ENCODE peak calls at places on chromosomes 4 and X, in seven cellular contexts. T is M059J; R is osteocyte; F is CD4-positive, alpha-beta memory T cell; A is GM10248; J is immature natural killer cell; I is naive thymus-derived CD4-positive, alpha-beta T cell. V is an unnamed sample.
A peak's percentile ranks its signal among the peaks of the same experiment; 100 is the strongest.

GRCh38 chr4:8472166-8472688 is 31.6 kb downstream of the TRMT44 start:
- DNase-seq in T (no peak), R (no peak), F (no peak), A (no peak), J (no peak), I (no peak), V (no peak)

GRCh38 chrX:37378399-37378798 is 29.2 kb downstream of the PRRG1 start:
- DNase-seq in T (peak; percentile 42), R (no peak), F (no peak), A (no peak), J (no peak), I (no peak), V (no peak)

GRCh38 chrX:427812-428725 is 41.4 kb upstream of the PPP2R3B start:
- DNase-seq in T (no peak), R (no peak), F (no peak), A (no peak), J (no peak), I (no peak), V (no peak)

GRCh38 chr4:139734201-139734874 is 68.7 kb downstream of the MGST2 start:
- DNase-seq in T (peak; percentile 29), R (no peak), F (no peak), A (no peak), J (no peak), I (no peak), V (no peak)

GRCh38 chr4:82431026-82431745 is 796 bp downstream of the ENOPH1 start:
- DNase-seq in T (no peak), R (no peak), F (peak; percentile 53), A (peak; percentile 21), J (no peak), I (peak; percentile 53), V (no peak)

GRCh38 chr4:89259435-89260028 is 48.1 kb downstream of the GPRIN3 start:
- DNase-seq in T (no peak), R (no peak), F (no peak), A (no peak), J (no peak), I (no peak), V (no peak)

GRCh38 chr4:189305500-189305899 is 635.2 kb upstream of the FRG1 start:
- DNase-seq in T (no peak), R (no peak), F (no peak), A (no peak), J (no peak), I (no peak), V (no peak)

GRCh38 chrX:154462396-154462795 is 4.3 kb downstream of the PLXNA3 start:
- DNase-seq in T (no peak), R (no peak), F (no peak), A (no peak), J (no peak), I (no peak), V (no peak)

GRCh38 chrX:124392794-124393193 is 46.4 kb downstream of the SH2D1A start:
- DNase-seq in T (no peak), R (no peak), F (no peak), A (no peak), J (no peak), I (no peak), V (no peak)

GRCh38 chrX:40156472-40157227 is 58.9 kb upstream of the BCOR start:
- DNase-seq in T (no peak), R (no peak), F (no peak), A (no peak), J (no peak), I (no peak), V (no peak)